ENCODE peak calls at places on chromosome 19, in seven cellular contexts. Y is IMR-90, K is Peyer's patch, M is fibroblast of the aortic adventitia, V is tibial artery, W is GM12878, O is endodermal cell. L is an unnamed sample.

GRCh38 chr19:28208745-28209144 is 1004.2 kb downstream of the UQCRFS1 start:
- DNase-seq in V (no peak), W (no peak), K (no peak), O (peak), M (no peak), Y (no peak), L (no peak)

GRCh38 chr19:3504723-3505122 is 1.4 kb upstream of the FZR1 start:
- DNase-seq in M (no peak), V (no peak), K (no peak), Y (no peak), W (no peak), O (no peak), L (no peak)

GRCh38 chr19:18809149-18809978 is 18.3 kb upstream of the COMP start:
- DNase-seq in M (peak), K (no peak), Y (peak), O (no peak), V (peak), W (no peak), L (peak)

GRCh38 chr19:3015126-3016057 is 13.7 kb downstream of the TLE2 start:
- DNase-seq in V (no peak), M (no peak), K (no peak), O (no peak), Y (no peak), W (no peak), L (no peak)

GRCh38 chr19:42473686-42474085 is 30.9 kb upstream of the CXCL17 start:
- DNase-seq in V (no peak), Y (no peak), K (no peak), M (no peak), W (no peak), O (peak), L (no peak)

GRCh38 chr19:18128044-18128443 is 24.9 kb upstream of the PIK3R2 start:
- DNase-seq in K (no peak), W (no peak), O (no peak), V (no peak), M (no peak), Y (peak), L (no peak)

GRCh38 chr19:10797078-10797477 is 38.9 kb downstream of the TMED1 start:
- DNase-seq in Y (no peak), V (no peak), M (no peak), K (no peak), W (no peak), O (no peak), L (no peak)

GRCh38 chr19:20423381-20424207 is 142.0 kb downstream of the ZNF737 start:
- DNase-seq in K (peak), M (peak), W (no peak), O (peak), Y (peak), V (peak), L (no peak)

GRCh38 chr19:5669212-5669611 is 11.1 kb downstream of the MICOS13 start:
- DNase-seq in W (no peak), Y (no peak), K (no peak), M (no peak), O (no peak), V (no peak), L (no peak)

GRCh38 chr19:35938282-35939224 is 2.4 kb downstream of the LRFN3 start:
- DNase-seq in O (no peak), K (no peak), W (no peak), Y (no peak), M (no peak), V (no peak), L (no peak)

GRCh38 chr19:6210091-6210490 is 69.7 kb downstream of the MLLT1 start:
- DNase-seq in O (no peak), Y (no peak), M (no peak), V (no peak), W (no peak), K (no peak), L (no peak)

GRCh38 chr19:3619631-3620012 is 7.0 kb downstream of the CACTIN start:
- DNase-seq in W (no peak), V (no peak), O (no peak), Y (no peak), M (no peak), K (no peak), L (no peak)

GRCh38 chr19:30046522-30046921 is 104.5 kb downstream of the URI1 start:
- DNase-seq in W (peak), O (peak), Y (peak), V (no peak), K (no peak), M (no peak), L (no peak)

GRCh38 chr19:17575871-17576757 is 20.7 kb downstream of the COLGALT1 start:
- DNase-seq in Y (no peak), O (no peak), W (no peak), M (no peak), V (no peak), K (no peak), L (no peak)

GRCh38 chr19:35613574-35613973 is 1.0 kb downstream of the HAUS5 start:
- DNase-seq in O (no peak), W (no peak), M (no peak), Y (no peak), V (no peak), K (no peak), L (no peak)

GRCh38 chr19:29484876-29485275 is 40.9 kb upstream of the VSTM2B start:
- DNase-seq in M (no peak), W (no peak), Y (no peak), O (peak), V (no peak), K (no peak), L (no peak)

GRCh38 chr19:952049-952679 is 26.3 kb downstream of the ARID3A start:
- DNase-seq in W (no peak), Y (no peak), V (no peak), O (no peak), K (no peak), M (no peak), L (no peak)

GRCh38 chr19:952680-953500 is 27.1 kb downstream of the ARID3A start:
- DNase-seq in W (no peak), K (peak), V (no peak), M (no peak), O (peak), Y (no peak), L (no peak)

GRCh38 chr19:954272-954671 is 28.4 kb downstream of the ARID3A start:
- DNase-seq in O (no peak), K (no peak), Y (no peak), V (no peak), W (no peak), M (no peak), L (no peak)

GRCh38 chr19:954672-955494 is 29.0 kb downstream of the ARID3A start:
- DNase-seq in K (no peak), Y (no peak), M (no peak), V (no peak), O (peak), W (peak), L (no peak)

GRCh38 chr19:953501-954271 is 27.9 kb downstream of the ARID3A start:
- DNase-seq in M (no peak), Y (no peak), K (no peak), V (no peak), O (peak), W (no peak), L (no peak)
- H3K4me3 ChIP-seq in M (no peak), Y (no peak), K (peak), V (no peak), O (no peak), W (peak), L (no peak)

GRCh38 chr19:12891553-12892021 is 627 bp downstream of the GCDH start:
- DNase-seq in V (no peak), K (peak), M (no peak), O (peak), Y (no peak), W (no peak), L (no peak)

GRCh38 chr19:12886943-12887747 is at the start of gene KLF1:
- DNase-seq in O (no peak), K (no peak), M (no peak), V (no peak), W (no peak), Y (no peak), L (no peak)

GRCh38 chr19:12893582-12893981 is 2.6 kb downstream of the GCDH start:
- DNase-seq in V (no peak), O (no peak), W (no peak), K (no peak), Y (no peak), M (no peak), L (no peak)

GRCh38 chr19:12885749-12886706 is 973 bp downstream of the KLF1 start:
- DNase-seq in M (no peak), V (no peak), O (peak), W (no peak), K (peak), Y (no peak), L (no peak)

DNA sequence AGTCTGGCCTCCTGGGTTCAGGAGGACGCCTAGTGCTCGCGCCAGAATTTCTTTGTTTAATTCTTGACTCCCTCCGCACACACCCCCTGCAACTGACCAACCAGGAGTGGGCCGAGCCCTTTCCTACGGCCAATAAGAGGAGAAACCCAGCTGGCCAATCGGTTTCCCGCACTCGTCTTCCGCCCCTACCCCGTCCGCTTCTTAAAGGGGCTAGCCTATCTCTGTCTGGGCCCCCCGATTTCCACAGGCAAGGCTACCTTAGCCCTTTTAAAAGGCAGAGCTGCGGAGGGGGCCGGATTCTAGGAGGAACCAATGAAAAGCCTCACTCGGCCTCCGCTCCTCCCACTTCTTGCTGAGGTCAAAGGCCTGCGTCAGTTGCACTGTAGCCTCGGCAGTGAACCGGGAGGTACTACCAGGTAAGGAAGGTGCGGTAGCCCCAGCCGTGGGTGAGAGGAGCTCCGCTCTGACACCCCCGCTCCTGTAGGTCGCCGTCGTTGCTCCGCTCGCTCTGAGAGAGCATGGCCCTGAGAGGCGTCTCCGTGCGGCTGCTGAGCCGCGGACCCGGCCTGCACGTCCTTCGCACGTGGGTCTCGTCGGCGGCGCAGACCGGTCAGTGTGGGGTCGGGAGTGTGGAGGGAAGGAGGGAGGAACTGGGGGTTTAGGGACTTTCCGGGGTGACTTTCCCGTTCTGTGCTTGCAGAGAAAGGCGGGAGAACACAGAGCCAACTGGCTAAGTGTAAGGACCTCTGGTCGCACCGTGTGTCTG is at the start of gene GCDH:
- DNase-seq in K (peak), M (peak), Y (peak), W (peak), O (peak), V (peak), L (peak)
- TF ChIP-seq CTCF in K (no peak), M (no peak), Y (no peak), W (no peak), O (no peak), V (no peak), L (no peak)

GRCh38 chr19:47266401-47266885 is 8.2 kb upstream of the INAFM1 start:
- DNase-seq in M (no peak), Y (no peak), V (no peak), O (no peak), K (no peak), W (no peak), L (no peak)
- H3K4me3 ChIP-seq in M (no peak), Y (no peak), V (no peak), O (no peak), K (no peak), W (no peak), L (no peak)

GRCh38 chr19:58355891-58356235 is 2.6 kb upstream of the A1BG start:
- DNase-seq in M (no peak), K (no peak), W (no peak), Y (no peak), O (no peak), V (no peak), L (no peak)
- TF ChIP-seq CTCF in M (no peak), K (no peak), W (no peak), Y (no peak), O (no peak), V (no peak), L (no peak)

DNA sequence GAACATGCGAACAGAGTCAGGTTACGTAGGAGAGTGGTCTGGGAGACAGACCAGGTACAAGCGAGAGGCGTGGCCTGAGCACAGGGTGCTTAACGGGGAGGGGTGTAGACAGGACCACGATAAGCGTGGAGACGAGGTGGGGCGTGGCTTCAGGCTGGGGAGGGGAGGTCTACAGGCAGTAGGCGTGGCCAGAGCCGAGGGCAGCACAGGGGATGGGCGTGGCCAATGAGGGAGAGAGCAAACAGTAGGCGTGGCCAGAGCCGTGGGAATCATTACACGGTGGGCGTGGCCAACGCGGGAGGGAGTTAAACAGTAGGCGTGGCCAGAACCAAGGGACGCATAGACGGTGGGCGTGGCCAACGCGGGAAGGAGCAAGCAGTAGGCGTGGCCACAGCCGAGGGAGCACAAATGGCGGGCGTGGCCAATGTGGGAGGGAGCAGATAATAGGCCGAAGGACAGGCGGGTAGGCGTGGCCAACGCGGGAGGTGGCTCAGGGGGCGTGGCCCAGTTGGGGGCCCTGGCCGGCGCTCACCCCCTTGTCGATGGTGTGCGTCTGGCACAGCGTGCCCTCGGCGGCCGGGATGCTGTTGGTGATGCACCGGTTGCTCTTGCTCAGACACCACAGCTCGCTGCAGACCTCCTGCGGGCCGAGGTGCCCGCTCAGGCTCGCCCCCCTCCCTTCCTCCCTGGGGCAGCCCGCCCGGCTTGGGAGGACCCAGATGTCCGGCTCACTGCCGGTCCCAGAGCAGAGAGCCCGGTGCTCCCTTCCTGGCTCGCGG is 15.2 kb upstream of the MYO1F start:
- DNase-seq in K (peak), W (no peak), Y (peak), M (peak), O (peak), V (peak), L (peak)
- H3K4me3 ChIP-seq in K (peak), W (no peak), Y (peak), M (peak), O (peak), V (peak), L (peak)

L was measured in AG09309.